ENCODE peak calls at places on chromosomes 1 and 21, in five cellular contexts. A is Panc1; K is spleen; G is effector memory CD4-positive, alpha-beta T cell; B is sigmoid colon. X is an unnamed sample. For H3K9me3, the result is how much of the 10 kb centered on the place peaks cover.

GRCh38 chr1:54885863-54886723 is 902 bp downstream of the DHCR24 start:
- DNase-seq in A (no peak), K (no peak), G (no peak), B (no peak), X (no peak)

GRCh38 chr1:95388041-95388440 is 154.0 kb downstream of the RWDD3 start:
- DNase-seq in K (no peak), A (no peak), B (no peak), G (no peak), X (no peak)

GRCh38 chr1:19643113-19643512 is 998 bp upstream of the NBL1 start:
- DNase-seq in B (peak), K (no peak), A (no peak), G (no peak), X (no peak)

GRCh38 chr1:19206947-19207346 is 3.1 kb downstream of the UBR4 start:
- DNase-seq in K (no peak), A (no peak), B (no peak), G (no peak), X (no peak)

GRCh38 chr1:231203259-231204057 is 37.6 kb upstream of the GNPAT start:
- DNase-seq in G (no peak), K (peak), A (no peak), B (no peak), X (no peak)

GRCh38 chr1:94953741-94954140 is 26.8 kb upstream of the CNN3 start:
- DNase-seq in B (no peak), K (no peak), G (no peak), A (no peak), X (no peak)

GRCh38 chr1:243496173-243496553 is 240.3 kb downstream of the SDCCAG8 start:
- DNase-seq in K (no peak), B (peak), A (no peak), G (no peak), X (no peak)

GRCh38 chr1:36482724-36483388 is at the start of gene CSF3R:
- DNase-seq in A (no peak), G (no peak), B (peak), K (peak), X (no peak)

GRCh38 chr1:200429221-200429751 is 19.4 kb upstream of the ZNF281 start:
- DNase-seq in B (no peak), A (no peak), K (no peak), G (no peak), X (no peak)

GRCh38 chr1:39593386-39593785 is 16.8 kb upstream of the PABPC4 start:
- DNase-seq in A (no peak), K (no peak), G (no peak), B (no peak), X (no peak)

GRCh38 chr1:223683586-223684487 is 18.3 kb upstream of the CAPN8 start:
- DNase-seq in G (peak), B (no peak), K (no peak), A (peak), X (peak)

GRCh38 chr21:45293214-45293725 is 5.6 kb upstream of the POFUT2 start:
- DNase-seq in G (no peak), A (no peak), K (no peak), B (peak), X (no peak)

GRCh38 chr1:94871031-94871430 is 50.9 kb downstream of the SLC44A3 start:
- DNase-seq in G (no peak), B (no peak), K (no peak), A (no peak), X (no peak)

GRCh38 chr1:84505167-84506001 is 802 bp upstream of the SPATA1 start:
- DNase-seq in G (no peak), A (no peak), B (peak), K (no peak), X (no peak)

GRCh38 chr1:163747855-163748254 is 426.1 kb downstream of the NUF2 start:
- DNase-seq in K (no peak), B (no peak), G (no peak), A (no peak), X (no peak)

GRCh38 chr1:41618066-41618825 is 133.8 kb upstream of the EDN2 start:
- DNase-seq in A (no peak), B (peak), K (peak), G (no peak), X (no peak)

GRCh38 chr21:23986987-23987386 is 1620.3 kb downstream of the MRPL39 start:
- DNase-seq in K (no peak), B (no peak), G (no peak), A (no peak), X (no peak)
- H3K9me3 ChIP-seq in K (under half), B (under half), G (under half), A (under half), X (under half)

GRCh38 chr1:2078170-2078569 is 28.0 kb downstream of the PRKCZ start:
- DNase-seq in G (no peak), A (no peak), K (no peak), B (no peak), X (no peak)

GRCh38 chr1:2074944-2075740 is 24.9 kb downstream of the PRKCZ start:
- DNase-seq in B (no peak), G (no peak), A (no peak), K (no peak), X (no peak)

GRCh38 chr1:2079396-2080085 is 29.3 kb downstream of the PRKCZ start:
- DNase-seq in K (no peak), B (no peak), G (no peak), A (no peak), X (no peak)

GRCh38 chr1:2074316-2074855 is 24.2 kb downstream of the PRKCZ start:
- DNase-seq in K (no peak), G (no peak), B (no peak), A (no peak), X (no peak)

DNA sequence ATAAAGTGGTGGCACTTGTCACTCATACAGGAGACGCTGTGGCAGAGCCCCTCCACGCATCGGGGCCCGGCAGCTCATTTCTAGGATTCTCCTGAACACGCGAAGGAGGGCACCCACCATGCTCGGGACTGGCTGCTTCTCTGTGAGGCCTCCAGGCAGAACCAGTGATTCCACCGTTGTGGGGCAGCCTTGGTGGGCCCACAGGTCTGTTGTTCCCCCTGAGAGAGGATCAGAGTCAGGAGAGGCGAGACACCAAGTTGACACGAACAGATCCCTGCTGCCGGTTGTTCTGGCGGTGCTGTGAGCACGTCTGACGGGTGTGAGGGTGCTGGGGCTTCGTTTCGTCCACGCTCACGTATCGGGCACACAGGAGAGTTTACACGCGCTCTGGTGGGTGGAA is 26.6 kb downstream of the PRKCZ start:
- DNase-seq in G (no peak), B (no peak), A (no peak), K (no peak), X (no peak)
- H3K9me3 ChIP-seq in G (under half), B (under half), A (under half), K (under half), X (under half)

GRCh38 chr1:247043406-247043805 is 35.2 kb downstream of the ZNF670 start:
- DNase-seq in B (no peak), A (no peak), G (no peak), K (no peak), X (no peak)

GRCh38 chr1:247047260-247047659 is 31.4 kb downstream of the ZNF670 start:
- DNase-seq in A (no peak), K (no peak), B (no peak), G (no peak), X (no peak)

GRCh38 chr1:247047702-247048101 is 30.9 kb downstream of the ZNF670 start:
- DNase-seq in A (no peak), K (no peak), G (no peak), B (no peak), X (no peak)
- H3K9me3 ChIP-seq in A (half or more), K (half or more), G (under half), B (under half), X (under half)

DNA sequence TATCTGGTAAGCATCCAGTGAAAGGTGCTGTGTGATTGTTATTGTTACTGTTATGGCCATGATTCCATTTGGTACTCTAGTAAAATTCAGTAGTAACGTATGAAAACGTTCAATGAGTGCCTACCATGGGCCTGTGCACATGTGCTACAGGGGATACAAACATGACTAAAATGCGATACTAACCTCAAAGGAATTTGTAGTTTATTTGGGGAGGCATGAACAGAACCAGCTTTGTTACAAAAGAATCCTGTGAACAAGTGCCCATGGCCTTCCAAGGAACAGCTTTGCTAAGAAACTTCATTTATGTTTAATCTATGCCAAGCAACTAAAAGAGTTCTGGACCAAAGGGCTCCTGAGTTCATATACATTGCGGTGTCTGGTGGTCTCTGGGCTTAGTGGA is 28.7 kb downstream of the PTGFR start:
- DNase-seq in B (no peak), G (no peak), K (no peak), A (no peak), X (no peak)
- H3K9me3 ChIP-seq in B (under half), G (under half), K (under half), A (under half), X (under half)

GRCh38 chr1:73771396-73771795 is 426.6 kb downstream of the LRRIQ3 start:
- DNase-seq in B (no peak), A (no peak), K (no peak), G (no peak), X (no peak)

GRCh38 chr1:73765551-73766233 is 432.3 kb downstream of the LRRIQ3 start:
- DNase-seq in A (no peak), K (no peak), B (no peak), G (no peak), X (no peak)

DNA sequence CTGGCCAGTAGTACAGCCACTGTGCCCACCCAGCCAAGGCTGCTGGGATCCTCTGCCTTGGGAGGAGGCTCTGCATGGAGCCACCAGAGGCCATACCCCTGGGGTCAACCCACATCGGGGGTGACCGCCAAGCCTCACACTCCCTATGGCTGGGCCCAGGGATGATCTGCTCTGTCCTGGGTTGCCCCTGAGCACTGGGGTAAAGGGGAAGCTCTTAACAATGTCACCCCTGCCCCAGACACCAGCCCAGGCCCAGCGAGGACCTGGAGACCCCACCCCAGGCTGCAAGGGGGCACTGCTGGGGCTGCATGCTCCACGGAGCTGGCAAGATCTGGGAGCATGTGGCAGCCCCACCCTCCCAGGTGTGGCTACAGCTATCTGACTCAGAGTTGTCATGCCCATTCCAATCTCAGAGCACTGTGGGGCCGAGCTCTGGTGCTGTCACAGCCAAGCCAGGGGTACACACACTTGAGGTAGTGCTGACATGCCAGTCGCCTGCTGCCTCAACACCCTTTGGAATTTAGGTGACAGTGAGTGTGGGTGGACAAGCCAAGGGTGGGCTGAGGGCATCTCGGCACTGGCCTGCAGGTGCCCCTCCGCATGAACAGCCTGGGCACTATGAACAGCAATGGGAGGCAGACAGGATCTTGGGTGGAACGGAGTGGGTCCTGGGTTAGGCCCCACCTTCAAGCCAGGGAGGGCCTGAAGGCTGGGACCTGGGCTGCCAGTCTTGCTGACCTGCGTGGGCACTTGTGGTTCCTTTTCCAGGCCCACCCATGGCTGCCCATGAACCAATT is 427.7 kb downstream of the LRRIQ3 start:
- DNase-seq in A (no peak), B (no peak), K (peak), G (no peak), X (no peak)
- H3K9me3 ChIP-seq in A (under half), B (under half), K (under half), G (under half), X (under half)

DNA sequence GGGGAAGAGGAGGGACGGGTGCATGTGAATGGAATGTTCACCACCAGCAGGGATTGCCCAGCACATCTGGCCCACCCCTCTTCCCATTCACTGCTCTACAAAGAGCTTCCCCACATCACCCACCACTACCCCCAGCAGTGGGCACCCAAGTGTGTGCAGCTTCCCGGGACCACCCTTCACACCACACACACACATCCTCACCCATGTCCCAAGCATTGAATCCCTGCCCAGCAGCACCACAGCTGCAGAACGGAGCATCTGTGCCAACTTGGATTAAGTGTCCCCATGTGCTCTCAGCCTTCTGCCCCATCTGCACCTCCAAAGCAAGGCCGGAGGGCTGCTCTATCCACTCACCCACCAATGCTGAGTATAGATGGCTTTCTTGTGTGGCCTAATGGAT is 141.4 kb downstream of the PSMG1 start:
- DNase-seq in B (peak), G (no peak), A (no peak), K (no peak), X (no peak)
- H3K9me3 ChIP-seq in B (under half), G (under half), A (under half), K (under half), X (under half)

GRCh38 chr1:238451781-238452310 is 561.1 kb upstream of the ZP4 start:
- DNase-seq in A (no peak), B (no peak), K (no peak), G (no peak), X (no peak)
- H3K9me3 ChIP-seq in A (under half), B (under half), K (under half), G (under half), X (under half)

GRCh38 chr21:27582946-27583270 is 616.0 kb upstream of the ADAMTS5 start:
- DNase-seq in K (no peak), B (no peak), G (no peak), A (no peak), X (no peak)

GRCh38 chr21:27584266-27584665 is 617.4 kb upstream of the ADAMTS5 start:
- DNase-seq in B (no peak), G (no peak), A (no peak), K (no peak), X (no peak)

GRCh38 chr21:27586326-27586725 is 619.4 kb upstream of the ADAMTS5 start:
- DNase-seq in A (no peak), K (no peak), B (no peak), G (no peak), X (no peak)

GRCh38 chr21:27590271-27590670 is 623.4 kb upstream of the ADAMTS5 start:
- DNase-seq in G (no peak), B (no peak), K (no peak), A (no peak), X (no peak)

DNA sequence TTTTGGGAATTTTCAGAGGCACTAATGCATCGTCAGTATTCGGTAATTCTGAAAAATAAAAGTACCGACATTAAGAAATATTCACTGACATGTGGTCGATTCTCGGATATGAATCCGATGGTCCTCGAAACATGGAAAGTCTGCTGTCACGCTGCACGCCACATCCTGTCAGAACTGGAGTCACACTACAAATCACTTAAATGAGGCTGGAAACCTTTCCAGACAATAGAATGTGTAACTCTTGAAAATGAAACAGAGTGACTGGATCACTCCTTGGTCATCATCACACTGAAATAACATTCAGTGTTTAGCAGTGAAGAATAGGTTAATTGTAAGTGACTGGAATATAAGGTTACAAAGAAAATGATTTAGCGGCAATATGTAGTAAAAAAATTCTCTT is 620.1 kb upstream of the ADAMTS5 start:
- DNase-seq in G (no peak), K (no peak), B (no peak), A (no peak), X (no peak)
- H3K9me3 ChIP-seq in G (under half), K (under half), B (under half), A (under half), X (under half)